ENCODE peak calls at places on chromosomes 2 and 18, in six cellular contexts. D is tibial nerve, O is Panc1, Y is adrenal gland, C is HCT116, U is stomach. G is an unnamed sample.
A peak's percentile ranks its signal among the peaks of the same experiment; 100 is the strongest.

GRCh38 chr18:61703508-61703907 is 189.3 kb downstream of the RNF152 start:
- DNase-seq in D (no peak), O (no peak), Y (no peak), C (no peak), U (no peak), G (no peak)

GRCh38 chr2:144481666-144482065 is 38.3 kb downstream of the ZEB2 start:
- DNase-seq in D (no peak), O (no peak), Y (no peak), C (no peak), U (no peak), G (no peak)

GRCh38 chr2:14422426-14422825 is 210.1 kb upstream of the LRATD1 start:
- DNase-seq in D (no peak), O (no peak), Y (no peak), C (no peak), U (no peak), G (no peak)

GRCh38 chr2:28165087-28165652 is 227.5 kb upstream of the FOSL2 start:
- DNase-seq in D (no peak), O (no peak), Y (no peak), C (no peak), U (no peak), G (no peak)

GRCh38 chr2:127024769-127025356 is 82.1 kb downstream of the BIN1 start:
- DNase-seq in D (no peak), O (no peak), Y (no peak), C (no peak), U (no peak), G (no peak)

GRCh38 chr18:76374330-76375281 is 120.4 kb downstream of the ZNF516 start:
- DNase-seq in D (no peak), O (no peak), Y (no peak), C (no peak), U (no peak), G (no peak)

GRCh38 chr2:48414196-48414595 is 115.8 kb upstream of the STON1 start:
- DNase-seq in D (no peak), O (no peak), Y (no peak), C (no peak), U (no peak), G (no peak)

GRCh38 chr2:121283670-121284245 is 1.2 kb downstream of the TFCP2L1 start:
- DNase-seq in D (no peak), O (no peak), Y (no peak), C (no peak), U (no peak), G (peak; percentile 18)

GRCh38 chr2:198700330-198700729 is 757.4 kb downstream of the SATB2 start:
- DNase-seq in D (no peak), O (no peak), Y (no peak), C (no peak), U (no peak), G (no peak)

GRCh38 chr2:143553261-143553660 is 424.0 kb downstream of the ARHGAP15 start:
- DNase-seq in D (no peak), O (no peak), Y (no peak), C (no peak), U (no peak), G (no peak)

GRCh38 chr2:144370937-144371584 is 148.9 kb downstream of the ZEB2 start:
- DNase-seq in D (no peak), O (no peak), Y (no peak), C (no peak), U (no peak), G (no peak)

GRCh38 chr2:181070119-181070833 is 89.9 kb downstream of the UBE2E3 start:
- DNase-seq in D (no peak), O (no peak), Y (no peak), C (peak; percentile 36), U (no peak), G (peak; percentile 1)

GRCh38 chr2:4039999-4040398 is 336.6 kb downstream of the DCDC2C start:
- DNase-seq in D (no peak), O (no peak), Y (no peak), C (no peak), U (no peak), G (no peak)

GRCh38 chr2:204205548-204205947 is 269.0 kb downstream of the ICOS start:
- DNase-seq in D (no peak), O (no peak), Y (no peak), C (no peak), U (no peak), G (no peak)

GRCh38 chr2:232613538-232614134 is 19.8 kb upstream of the EFHD1 start:
- DNase-seq in D (no peak), O (no peak), Y (no peak), C (no peak), U (no peak), G (no peak)

GRCh38 chr2:26246818-26247217 is 2.1 kb downstream of the HADHB start:
- DNase-seq in D (no peak), O (no peak), Y (peak; percentile 33), C (no peak), U (no peak), G (peak; percentile 80)

GRCh38 chr2:219352448-219353023 is 20.0 kb upstream of the RESP18 start:
- DNase-seq in D (peak; percentile 48), O (peak; percentile 30), Y (peak; percentile 74), C (peak; percentile 53), U (peak; percentile 63), G (peak; percentile 48)

GRCh38 chr2:18500333-18500732 is 60.1 kb downstream of the RDH14 start:
- DNase-seq in D (no peak), O (no peak), Y (no peak), C (no peak), U (no peak), G (no peak)

GRCh38 chr2:9737053-9737875 is 106.0 kb upstream of the TAF1B start:
- DNase-seq in D (no peak), O (no peak), Y (no peak), C (no peak), U (no peak), G (no peak)

GRCh38 chr18:12520442-12520992 is 112.8 kb downstream of the PRELID3A start:
- DNase-seq in D (no peak), O (no peak), Y (peak; percentile 30), C (no peak), U (no peak), G (peak; percentile 35)

GRCh38 chr2:136238552-136239346 is 120.8 kb upstream of the CXCR4 start:
- DNase-seq in D (peak; percentile 40), O (peak; percentile 8), Y (peak; percentile 42), C (no peak), U (no peak), G (peak; percentile 66)

GRCh38 chr2:217601601-217602000 is 401.2 kb downstream of the TNS1 start:
- DNase-seq in D (no peak), O (no peak), Y (no peak), C (no peak), U (no peak), G (no peak)

GRCh38 chr2:217597140-217597539 is 405.7 kb downstream of the TNS1 start:
- DNase-seq in D (no peak), O (no peak), Y (no peak), C (no peak), U (no peak), G (no peak)

GRCh38 chr2:217604527-217605279 is 398.1 kb downstream of the TNS1 start:
- DNase-seq in D (no peak), O (no peak), Y (peak; percentile 23), C (no peak), U (no peak), G (no peak)

GRCh38 chr2:217597681-217598080 is 405.1 kb downstream of the TNS1 start:
- DNase-seq in D (no peak), O (no peak), Y (no peak), C (no peak), U (no peak), G (no peak)

GRCh38 chr2:217599906-217600305 is 402.9 kb downstream of the TNS1 start:
- DNase-seq in D (no peak), O (no peak), Y (no peak), C (no peak), U (no peak), G (no peak)
- H3K4me3 ChIP-seq in D (no peak overlapping the region), O (no peak overlapping the region), Y (no peak overlapping the region), C (no peak overlapping the region), U (no peak overlapping the region), G (no peak overlapping the region)

GRCh38 chr2:44933434-44933951 is 8.0 kb upstream of the SIX3 start:
- DNase-seq in D (no peak), O (no peak), Y (no peak), C (no peak), U (no peak), G (no peak)

GRCh38 chr2:44932564-44933392 is 8.7 kb upstream of the SIX3 start:
- DNase-seq in D (no peak), O (no peak), Y (no peak), C (no peak), U (no peak), G (no peak)

GRCh38 chr2:44930274-44930826 is 11.2 kb upstream of the SIX3 start:
- DNase-seq in D (no peak), O (no peak), Y (no peak), C (no peak), U (no peak), G (no peak)

GRCh38 chr2:44931177-44931795 is 10.2 kb upstream of the SIX3 start:
- DNase-seq in D (no peak), O (no peak), Y (no peak), C (no peak), U (no peak), G (no peak)

GRCh38 chr2:44932079-44932478 is 9.4 kb upstream of the SIX3 start:
- DNase-seq in D (no peak), O (no peak), Y (no peak), C (no peak), U (no peak), G (no peak)
- H3K9me3 ChIP-seq in D (no peaks in the 10 kb centered on the region), O (no peaks in the 10 kb centered on the region), Y (no peaks in the 10 kb centered on the region), C (no peaks in the 10 kb centered on the region), U (no peaks in the 10 kb centered on the region), G (no peaks in the 10 kb centered on the region)

DNA sequence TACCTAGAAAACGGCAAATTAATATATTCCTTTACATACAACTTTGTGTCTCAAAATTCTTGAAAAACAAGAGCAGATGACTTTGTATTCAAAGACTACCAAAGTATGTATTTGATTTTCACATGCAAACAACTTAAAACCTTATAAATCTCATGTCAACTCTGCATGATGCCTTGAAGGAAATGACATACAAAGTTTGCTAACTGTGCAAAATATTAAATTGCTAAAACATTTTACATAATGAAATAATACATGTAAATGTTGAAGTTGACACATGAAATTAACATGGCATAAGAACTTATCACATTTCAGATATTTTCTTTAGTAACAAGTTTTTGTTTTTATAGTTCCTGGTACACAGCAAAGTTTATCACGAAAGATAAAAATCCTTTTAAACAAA is 20.8 kb upstream of the C2orf42 start:
- DNase-seq in D (no peak), O (no peak), Y (no peak), C (no peak), U (no peak), G (no peak)
- H3K36me3 ChIP-seq in D (no peaks in the 10 kb centered on the region), O (peaks cover 34% of the 10 kb centered on the region), Y (no peaks in the 10 kb centered on the region), C (peaks cover 37% of the 10 kb centered on the region), U (peaks cover 61% of the 10 kb centered on the region), G (peaks cover 37% of the 10 kb centered on the region)

GRCh38 chr18:48848641-48849143 is 102.1 kb downstream of the SMAD7 start:
- DNase-seq in D (no peak), O (no peak), Y (peak; percentile 35), C (no peak), U (no peak), G (no peak)

GRCh38 chr18:48845174-48845573 is 105.6 kb downstream of the SMAD7 start:
- DNase-seq in D (no peak), O (no peak), Y (no peak), C (no peak), U (no peak), G (no peak)

GRCh38 chr18:48844271-48844670 is 106.5 kb downstream of the SMAD7 start:
- DNase-seq in D (no peak), O (no peak), Y (no peak), C (no peak), U (no peak), G (no peak)

GRCh38 chr18:48847807-48848486 is 102.8 kb downstream of the SMAD7 start:
- DNase-seq in D (no peak), O (no peak), Y (no peak), C (no peak), U (no peak), G (no peak)

GRCh38 chr18:48846423-48846932 is 104.3 kb downstream of the SMAD7 start:
- DNase-seq in D (no peak), O (no peak), Y (no peak), C (no peak), U (no peak), G (no peak)
- H3K4me3 ChIP-seq in D (no peak overlapping the region), O (no peak overlapping the region), Y (no peak overlapping the region), C (no peak overlapping the region), U (no peak overlapping the region), G (no peak overlapping the region)